ENCODE peak calls at places on chromosome 5, in five cellular contexts. V, X, Y, W and D are unnamed samples.
A peak's percentile ranks its signal among the peaks of the same experiment; 100 is the strongest.

GRCh38 chr5:178442361-178443256 is 147.6 kb downstream of the COL23A1 start:
- DNase-seq in V (no peak), X (no peak), Y (no peak), W (no peak), D (no peak)

GRCh38 chr5:135249658-135250057 is 149.4 kb downstream of the MACROH2A1 start:
- DNase-seq in V (no peak), X (no peak), Y (no peak), W (no peak), D (no peak)

GRCh38 chr5:108061941-108062340 is 320.0 kb downstream of the FBXL17 start:
- DNase-seq in V (no peak), X (no peak), Y (no peak), W (no peak), D (no peak)

GRCh38 chr5:177366528-177367322 is 9.0 kb downstream of the RGS14 start:
- DNase-seq in V (peak; percentile 58), X (peak; percentile 97), Y (peak; percentile 91), W (peak; percentile 92), D (peak; percentile 79)

GRCh38 chr5:18321516-18321915 is 687.3 kb downstream of the TAF11L14 start:
- DNase-seq in V (no peak), X (no peak), Y (no peak), W (no peak), D (no peak)

GRCh38 chr5:33890147-33890546 is 1.6 kb downstream of the ADAMTS12 start:
- DNase-seq in V (no peak), X (no peak), Y (no peak), W (no peak), D (no peak)

GRCh38 chr5:65774346-65774745 is 52.3 kb downstream of the NLN start:
- DNase-seq in V (peak; percentile 36), X (no peak), Y (no peak), W (no peak), D (no peak)

GRCh38 chr5:50699737-50700136 is 33.3 kb downstream of the PARP8 start:
- DNase-seq in V (peak; percentile 16), X (no peak), Y (no peak), W (no peak), D (no peak)

GRCh38 chr5:126095001-126095400 is 328.2 kb upstream of the GRAMD2B start:
- DNase-seq in V (no peak), X (no peak), Y (no peak), W (no peak), D (no peak)

GRCh38 chr5:121296357-121296756 is 555.3 kb upstream of the FTMT start:
- DNase-seq in V (no peak), X (no peak), Y (no peak), W (no peak), D (no peak)

GRCh38 chr5:92634883-92635282 is 946.1 kb downstream of the NR2F1-AS1 start:
- DNase-seq in V (no peak), X (peak; percentile 15), Y (no peak), W (no peak), D (no peak)

GRCh38 chr5:124986667-124987066 is 240.2 kb upstream of the ZNF608 start:
- DNase-seq in V (peak; percentile 82), X (no peak), Y (no peak), W (no peak), D (no peak)

GRCh38 chr5:43063731-43064171 is 23.6 kb upstream of the ANXA2R start:
- DNase-seq in V (no peak), X (peak; percentile 69), Y (no peak), W (peak; percentile 37), D (no peak)

GRCh38 chr5:35804201-35804653 is 52.5 kb upstream of the IL7R start:
- DNase-seq in V (no peak), X (no peak), Y (no peak), W (no peak), D (no peak)

GRCh38 chr5:175867587-175868347 is 3.6 kb upstream of the CPLX2 start:
- DNase-seq in V (peak; percentile 74), X (no peak), Y (no peak), W (no peak), D (no peak)

GRCh38 chr5:166596043-166596442 is 1695.4 kb upstream of the WWC1 start:
- DNase-seq in V (no peak), X (no peak), Y (no peak), W (no peak), D (no peak)

GRCh38 chr5:65032250-65032649 is 263.5 kb downstream of the CWC27 start:
- DNase-seq in V (no peak), X (no peak), Y (no peak), W (no peak), D (no peak)

GRCh38 chr5:35777358-35778087 is 79.2 kb upstream of the IL7R start:
- DNase-seq in V (peak; percentile 43), X (no peak), Y (peak; percentile 56), W (peak; percentile 67), D (peak; percentile 41)

GRCh38 chr5:172644711-172645110 is 3.6 kb downstream of the NEURL1B start:
- DNase-seq in V (no peak), X (no peak), Y (peak; percentile 13), W (no peak), D (no peak)

GRCh38 chr5:6570530-6570929 is 62.3 kb downstream of the NSUN2 start:
- DNase-seq in V (no peak), X (no peak), Y (no peak), W (no peak), D (no peak)

GRCh38 chr5:54993318-54993717 is 7.9 kb upstream of the ESM1 start:
- DNase-seq in V (no peak), X (no peak), Y (no peak), W (no peak), D (no peak)

GRCh38 chr5:83563631-83564030 is 92.1 kb downstream of the VCAN start:
- DNase-seq in V (peak; percentile 13), X (no peak), Y (no peak), W (no peak), D (no peak)

GRCh38 chr5:83567741-83568530 is 96.4 kb downstream of the VCAN start:
- DNase-seq in V (peak; percentile 67), X (no peak), Y (no peak), W (no peak), D (no peak)

GRCh38 chr5:83562817-83563557 is 91.4 kb downstream of the VCAN start:
- DNase-seq in V (no peak), X (no peak), Y (peak; percentile 26), W (no peak), D (no peak)

GRCh38 chr5:83562207-83562606 is 90.7 kb downstream of the VCAN start:
- DNase-seq in V (no peak), X (no peak), Y (no peak), W (no peak), D (no peak)

GRCh38 chr5:83564069-83564749 is 92.7 kb downstream of the VCAN start:
- DNase-seq in V (peak; percentile 57), X (no peak), Y (no peak), W (no peak), D (no peak)
- TF ChIP-seq CTCF in V (peak; percentile 74), X (peak; percentile 43), Y (peak; percentile 70), W (peak; percentile 60), D (peak; percentile 78)

DNA sequence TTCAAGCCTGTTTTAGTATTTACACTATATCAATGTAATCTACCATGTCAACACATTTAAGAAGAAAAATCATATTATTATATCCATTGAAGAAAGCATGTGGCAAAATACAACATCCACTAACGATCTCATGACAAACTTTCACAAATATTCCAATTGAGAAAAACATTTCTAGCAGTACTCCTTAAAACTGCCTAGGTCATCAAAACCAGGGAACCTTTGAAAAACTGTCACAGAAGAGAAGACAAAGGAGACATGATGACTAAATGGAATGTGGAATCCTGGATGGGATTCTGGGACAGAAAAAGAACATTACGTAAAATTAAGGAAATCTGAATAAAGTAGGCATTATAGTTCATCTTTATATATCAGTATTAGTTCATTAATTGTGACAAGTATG is 1091.3 kb upstream of the CDH6 start:
- DNase-seq in V (no peak), X (no peak), Y (no peak), W (no peak), D (no peak)
- TF ChIP-seq CTCF in V (no peak), X (no peak), Y (no peak), W (no peak), D (no peak)

GRCh38 chr5:137606401-137606800 is 107.3 kb upstream of the SPOCK1 start:
- DNase-seq in V (no peak), X (no peak), Y (no peak), W (no peak), D (no peak)

GRCh38 chr5:137604348-137605095 is 105.4 kb upstream of the SPOCK1 start:
- DNase-seq in V (no peak), X (no peak), Y (no peak), W (no peak), D (no peak)

GRCh38 chr5:137603891-137604290 is 104.8 kb upstream of the SPOCK1 start:
- DNase-seq in V (no peak), X (no peak), Y (no peak), W (no peak), D (no peak)

GRCh38 chr5:137607771-137608170 is 108.6 kb upstream of the SPOCK1 start:
- DNase-seq in V (no peak), X (no peak), Y (no peak), W (no peak), D (no peak)

GRCh38 chr5:137605377-137605776 is 106.3 kb upstream of the SPOCK1 start:
- DNase-seq in V (peak; percentile 26), X (no peak), Y (no peak), W (no peak), D (no peak)
- TF ChIP-seq CTCF in V (peak; percentile 8), X (no peak), Y (no peak), W (no peak), D (no peak)

GRCh38 chr5:119435436-119436132 is 16.7 kb upstream of the HSD17B4 start:
- DNase-seq in V (no peak), X (peak; percentile 85), Y (peak; percentile 62), W (peak; percentile 83), D (no peak)
- TF ChIP-seq CTCF in V (peak; percentile 33), X (peak; percentile 57), Y (peak; percentile 31), W (peak; percentile 16), D (peak; percentile 46)

GRCh38 chr5:15887072-15887471 is 292.5 kb downstream of the MARCHF11 start:
- DNase-seq in V (no peak), X (no peak), Y (no peak), W (no peak), D (no peak)

GRCh38 chr5:15885156-15885555 is 294.4 kb downstream of the MARCHF11 start:
- DNase-seq in V (no peak), X (no peak), Y (no peak), W (no peak), D (no peak)

GRCh38 chr5:15880201-15880600 is 299.4 kb downstream of the MARCHF11 start:
- DNase-seq in V (no peak), X (no peak), Y (no peak), W (no peak), D (no peak)

GRCh38 chr5:15889001-15889400 is 290.6 kb downstream of the MARCHF11 start:
- DNase-seq in V (no peak), X (no peak), Y (no peak), W (no peak), D (no peak)

GRCh38 chr5:15886156-15886555 is 293.4 kb downstream of the MARCHF11 start:
- DNase-seq in V (no peak), X (no peak), Y (no peak), W (no peak), D (no peak)
- TF ChIP-seq CTCF in V (no peak), X (no peak), Y (no peak), W (no peak), D (no peak)